ENCODE peak calls at places on chromosomes 4 and X, in nine cellular contexts. O is effector CD8-positive, alpha-beta T cell; A is effector CD4-positive, alpha-beta T cell; W is GM03348; M is CD4-positive, alpha-beta memory T cell; Z is frontal cortex; X is AG04450; V is stimulated activated naive CD8-positive, alpha-beta T cell treated with anti-CD3 and anti-CD28 coated beads, Interleukin-15, Interleukin-2, amounts not matched to agents 100 U/mL and 50 U/mL, for 24 hours; F is left ventricle myocardium superior. T is an unnamed sample.

GRCh38 chr4:182338731-182339130 is 95.5 kb downstream of the TENM3 start:
- DNase-seq in O (no peak), A (no peak), V (no peak), F (no peak), Z (no peak), W (peak), X (no peak), M (no peak), T (no peak)

GRCh38 chr4:147509386-147509785 is 28.5 kb downstream of the EDNRA start:
- DNase-seq in A (no peak), O (no peak), Z (no peak), X (no peak), M (no peak), V (no peak), F (no peak), W (no peak), T (no peak)

GRCh38 chrX:38970845-38971244 is 169.6 kb downstream of the MID1IP1 start:
- DNase-seq in O (no peak), X (no peak), V (peak), A (no peak), Z (no peak), F (no peak), W (no peak), M (no peak), T (no peak)

GRCh38 chr4:138898282-138898681 is 117.3 kb upstream of the NOCT start:
- DNase-seq in X (no peak), Z (no peak), V (no peak), O (no peak), M (no peak), A (no peak), F (no peak), W (peak), T (no peak)

GRCh38 chrX:13469963-13470679 is 99.3 kb upstream of the EGFL6 start:
- DNase-seq in F (no peak), X (no peak), V (no peak), W (peak), O (no peak), M (no peak), Z (no peak), A (no peak), T (no peak)

GRCh38 chrX:40174594-40175415 is 77.0 kb upstream of the BCOR start:
- DNase-seq in X (no peak), Z (no peak), F (peak), W (peak), M (no peak), A (no peak), V (peak), O (no peak), T (no peak)

GRCh38 chrX:46770006-46770816 is 11.3 kb upstream of the SLC9A7 start:
- DNase-seq in F (no peak), W (peak), A (no peak), O (no peak), Z (no peak), M (no peak), V (no peak), X (no peak), T (no peak)

GRCh38 chr4:53899544-53900274 is 164.7 kb downstream of the CHIC2 start:
- DNase-seq in W (peak), M (no peak), X (peak), V (no peak), A (no peak), Z (no peak), O (no peak), F (no peak), T (no peak)

GRCh38 chr4:182188622-182189021 is 54.6 kb upstream of the TENM3 start:
- DNase-seq in M (no peak), W (peak), F (no peak), X (no peak), V (no peak), Z (no peak), O (no peak), A (no peak), T (no peak)

GRCh38 chrX:46967547-46967946 is 55.3 kb downstream of the JADE3 start:
- DNase-seq in X (no peak), O (no peak), M (no peak), A (no peak), W (no peak), F (no peak), V (no peak), Z (no peak), T (no peak)

GRCh38 chr4:42464550-42465124 is 67.3 kb downstream of the SHISA3 start:
- DNase-seq in A (no peak), W (no peak), Z (no peak), O (no peak), F (no peak), V (no peak), X (no peak), M (no peak), T (no peak)